ENCODE peak calls at places on chromosomes 1 and 21, in six cellular contexts. One of them, this sample, is unnamed.

GRCh38 chr1:56329970-56330369 is 249.4 kb downstream of the PLPP3 start:
- DNase-seq in transverse colon: no peak
- DNase-seq in cardiac muscle cell: no peak
- DNase-seq in thoracic aorta: no peak
- DNase-seq in sigmoid colon: no peak
- DNase-seq in fibroblast of pulmonary artery: peak; percentile 26
- DNase-seq in this sample: peak; percentile 30

GRCh38 chr1:25047506-25048240 is 117.6 kb upstream of the RUNX3 start:
- DNase-seq in fibroblast of pulmonary artery: no peak
- DNase-seq in transverse colon: no peak
- DNase-seq in thoracic aorta: no peak
- DNase-seq in cardiac muscle cell: no peak
- DNase-seq in sigmoid colon: no peak
- DNase-seq in this sample: no peak

GRCh38 chr1:115666702-115667101 is 24.9 kb downstream of the VANGL1 start:
- DNase-seq in thoracic aorta: no peak
- DNase-seq in transverse colon: no peak
- DNase-seq in cardiac muscle cell: no peak
- DNase-seq in fibroblast of pulmonary artery: no peak
- DNase-seq in sigmoid colon: peak; percentile 78
- DNase-seq in this sample: no peak

GRCh38 chr1:44500181-44501021 is 95.3 kb downstream of the RNF220 start:
- DNase-seq in cardiac muscle cell: peak; percentile 59
- DNase-seq in sigmoid colon: no peak
- DNase-seq in fibroblast of pulmonary artery: peak; percentile 48
- DNase-seq in thoracic aorta: no peak
- DNase-seq in transverse colon: no peak
- DNase-seq in this sample: no peak

GRCh38 chr21:34782666-34783365 is 114.0 kb downstream of the CLIC6 start:
- DNase-seq in thoracic aorta: no peak
- DNase-seq in fibroblast of pulmonary artery: no peak
- DNase-seq in sigmoid colon: no peak
- DNase-seq in transverse colon: no peak
- DNase-seq in cardiac muscle cell: no peak
- DNase-seq in this sample: no peak

GRCh38 chr21:32533611-32534010 is 51.7 kb downstream of the TCP10L start:
- DNase-seq in transverse colon: no peak
- DNase-seq in cardiac muscle cell: no peak
- DNase-seq in fibroblast of pulmonary artery: no peak
- DNase-seq in sigmoid colon: no peak
- DNase-seq in thoracic aorta: no peak
- DNase-seq in this sample: no peak

GRCh38 chr1:32714277-32714676 is 11.7 kb upstream of the SYNC start:
- DNase-seq in sigmoid colon: no peak
- DNase-seq in transverse colon: peak; percentile 32
- DNase-seq in thoracic aorta: no peak
- DNase-seq in cardiac muscle cell: no peak
- DNase-seq in fibroblast of pulmonary artery: no peak
- DNase-seq in this sample: peak; percentile 65

GRCh38 chr1:181583598-181583997 is 100.3 kb downstream of the CACNA1E start:
- DNase-seq in sigmoid colon: no peak
- DNase-seq in fibroblast of pulmonary artery: no peak
- DNase-seq in thoracic aorta: no peak
- DNase-seq in cardiac muscle cell: no peak
- DNase-seq in transverse colon: peak; percentile 14
- DNase-seq in this sample: no peak

GRCh38 chr1:55138740-55139283 is 76.4 kb downstream of the USP24 start:
- DNase-seq in fibroblast of pulmonary artery: no peak
- DNase-seq in thoracic aorta: no peak
- DNase-seq in transverse colon: no peak
- DNase-seq in cardiac muscle cell: no peak
- DNase-seq in sigmoid colon: no peak
- DNase-seq in this sample: no peak

GRCh38 chr1:226634156-226634588 is 85.6 kb downstream of the STUM start:
- DNase-seq in thoracic aorta: no peak
- DNase-seq in transverse colon: peak; percentile 84
- DNase-seq in fibroblast of pulmonary artery: peak; percentile 70
- DNase-seq in sigmoid colon: peak; percentile 93
- DNase-seq in cardiac muscle cell: peak; percentile 75
- DNase-seq in this sample: no peak

GRCh38 chr1:101346419-101346818 is 109.6 kb downstream of the S1PR1 start:
- DNase-seq in fibroblast of pulmonary artery: no peak
- DNase-seq in cardiac muscle cell: no peak
- DNase-seq in thoracic aorta: no peak
- DNase-seq in sigmoid colon: no peak
- DNase-seq in transverse colon: no peak
- DNase-seq in this sample: no peak

GRCh38 chr1:202251424-202252256 is 58.0 kb downstream of the LGR6 start:
- DNase-seq in transverse colon: no peak
- DNase-seq in thoracic aorta: no peak
- DNase-seq in cardiac muscle cell: no peak
- DNase-seq in fibroblast of pulmonary artery: no peak
- DNase-seq in sigmoid colon: peak; percentile 40
- DNase-seq in this sample: no peak

GRCh38 chr1:160092366-160093068 is 5.9 kb downstream of the IGSF8 start:
- DNase-seq in thoracic aorta: no peak
- DNase-seq in cardiac muscle cell: no peak
- DNase-seq in sigmoid colon: no peak
- DNase-seq in fibroblast of pulmonary artery: no peak
- DNase-seq in transverse colon: no peak
- DNase-seq in this sample: no peak

GRCh38 chr1:204079608-204079999 is 6.7 kb downstream of the SOX13 start:
- DNase-seq in thoracic aorta: no peak
- DNase-seq in fibroblast of pulmonary artery: no peak
- DNase-seq in cardiac muscle cell: no peak
- DNase-seq in transverse colon: no peak
- DNase-seq in sigmoid colon: peak; percentile 59
- DNase-seq in this sample: no peak

GRCh38 chr1:204924013-204924759 is 53.5 kb downstream of the NFASC start:
- DNase-seq in cardiac muscle cell: no peak
- DNase-seq in fibroblast of pulmonary artery: no peak
- DNase-seq in sigmoid colon: peak; percentile 50
- DNase-seq in thoracic aorta: no peak
- DNase-seq in transverse colon: no peak
- DNase-seq in this sample: no peak

GRCh38 chr1:238474263-238474662 is 583.5 kb upstream of the ZP4 start:
- DNase-seq in thoracic aorta: no peak
- DNase-seq in cardiac muscle cell: no peak
- DNase-seq in fibroblast of pulmonary artery: no peak
- DNase-seq in sigmoid colon: no peak
- DNase-seq in transverse colon: no peak
- DNase-seq in this sample: no peak

GRCh38 chr1:38003261-38004250 is 1.8 kb downstream of the FHL3 start:
- DNase-seq in cardiac muscle cell: peak; percentile 55
- DNase-seq in transverse colon: no peak
- DNase-seq in fibroblast of pulmonary artery: no peak
- DNase-seq in thoracic aorta: no peak
- DNase-seq in sigmoid colon: no peak
- DNase-seq in this sample: no peak

GRCh38 chr1:203521071-203521794 is 27.3 kb downstream of the OPTC start:
- DNase-seq in cardiac muscle cell: no peak
- DNase-seq in transverse colon: no peak
- DNase-seq in sigmoid colon: no peak
- DNase-seq in thoracic aorta: no peak
- DNase-seq in fibroblast of pulmonary artery: no peak
- DNase-seq in this sample: no peak

GRCh38 chr1:162371611-162372010 is 5.0 kb downstream of the SPATA46 start:
- DNase-seq in transverse colon: no peak
- DNase-seq in sigmoid colon: no peak
- DNase-seq in fibroblast of pulmonary artery: no peak
- DNase-seq in thoracic aorta: no peak
- DNase-seq in cardiac muscle cell: no peak
- DNase-seq in this sample: no peak

GRCh38 chr1:47390843-47391242 is 25.2 kb upstream of the FOXE3 start:
- DNase-seq in cardiac muscle cell: no peak
- DNase-seq in sigmoid colon: no peak
- DNase-seq in thoracic aorta: no peak
- DNase-seq in fibroblast of pulmonary artery: no peak
- DNase-seq in transverse colon: peak; percentile 21
- DNase-seq in this sample: no peak

GRCh38 chr1:24714859-24715520 is 30.3 kb upstream of the CLIC4 start:
- DNase-seq in sigmoid colon: peak; percentile 78
- DNase-seq in fibroblast of pulmonary artery: peak; percentile 66
- DNase-seq in transverse colon: no peak
- DNase-seq in thoracic aorta: peak; percentile 53
- DNase-seq in cardiac muscle cell: peak; percentile 62
- DNase-seq in this sample: no peak

GRCh38 chr1:37319284-37319683 is 155.1 kb upstream of the ZC3H12A start:
- DNase-seq in fibroblast of pulmonary artery: no peak
- DNase-seq in sigmoid colon: no peak
- DNase-seq in transverse colon: no peak
- DNase-seq in thoracic aorta: no peak
- DNase-seq in cardiac muscle cell: no peak
- DNase-seq in this sample: no peak

GRCh38 chr1:23801876-23802275 is 1.3 kb upstream of the GALE start:
- DNase-seq in transverse colon: peak; percentile 11
- DNase-seq in cardiac muscle cell: no peak
- DNase-seq in fibroblast of pulmonary artery: no peak
- DNase-seq in thoracic aorta: no peak
- DNase-seq in sigmoid colon: no peak
- DNase-seq in this sample: no peak

DNA sequence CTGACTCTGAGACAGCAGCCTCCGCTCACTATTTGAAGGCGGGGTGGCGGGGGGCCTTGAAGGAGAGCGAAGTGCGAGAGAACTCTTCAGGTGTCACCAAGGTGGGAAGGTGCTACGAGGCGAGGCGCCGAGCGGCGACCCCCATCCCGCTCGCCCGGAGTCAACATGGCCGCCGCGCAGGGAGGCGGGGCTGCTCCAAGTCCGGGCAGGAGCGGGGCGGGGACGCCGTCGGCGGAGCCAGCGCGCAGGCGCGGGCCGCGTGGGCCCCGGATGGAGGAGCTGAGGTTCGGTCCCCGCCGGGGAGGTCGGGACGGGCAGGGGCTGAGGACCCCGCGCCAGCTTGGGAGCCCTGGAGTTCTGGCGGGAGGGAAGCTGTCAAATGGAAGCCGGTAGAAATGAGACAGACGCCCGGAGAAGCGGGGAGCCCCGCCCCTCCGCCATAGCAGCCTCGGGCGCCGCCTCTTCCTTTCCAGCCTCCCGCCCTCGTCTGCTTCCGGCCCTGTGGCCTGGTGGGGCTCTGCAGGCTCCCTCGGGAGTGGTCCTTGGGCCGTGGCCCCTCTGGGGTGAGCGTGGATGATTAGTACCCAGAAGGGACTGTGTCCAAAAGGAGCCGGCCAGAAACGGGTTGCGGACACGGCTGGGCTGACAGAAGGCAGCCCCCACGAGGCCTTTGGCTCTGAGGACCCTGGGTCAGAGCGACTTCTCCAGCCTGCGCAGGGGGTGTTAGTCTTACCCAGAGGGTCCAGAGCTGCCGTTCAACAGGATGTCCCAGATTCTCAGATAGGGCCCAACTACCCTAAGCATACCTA is at the start of gene PIGV:
- DNase-seq in transverse colon: peak; percentile 90
- DNase-seq in sigmoid colon: peak; percentile 93
- DNase-seq in cardiac muscle cell: peak; percentile 88
- DNase-seq in fibroblast of pulmonary artery: peak; percentile 81
- DNase-seq in thoracic aorta: peak; percentile 42
- DNase-seq in this sample: no peak
- TF ChIP-seq CTCF in transverse colon: no peak
- TF ChIP-seq CTCF in sigmoid colon: peak; percentile 47
- TF ChIP-seq CTCF in cardiac muscle cell: no peak
- TF ChIP-seq CTCF in fibroblast of pulmonary artery: no peak
- TF ChIP-seq CTCF in thoracic aorta: peak; percentile 36
- TF ChIP-seq CTCF in this sample: no peak

DNA sequence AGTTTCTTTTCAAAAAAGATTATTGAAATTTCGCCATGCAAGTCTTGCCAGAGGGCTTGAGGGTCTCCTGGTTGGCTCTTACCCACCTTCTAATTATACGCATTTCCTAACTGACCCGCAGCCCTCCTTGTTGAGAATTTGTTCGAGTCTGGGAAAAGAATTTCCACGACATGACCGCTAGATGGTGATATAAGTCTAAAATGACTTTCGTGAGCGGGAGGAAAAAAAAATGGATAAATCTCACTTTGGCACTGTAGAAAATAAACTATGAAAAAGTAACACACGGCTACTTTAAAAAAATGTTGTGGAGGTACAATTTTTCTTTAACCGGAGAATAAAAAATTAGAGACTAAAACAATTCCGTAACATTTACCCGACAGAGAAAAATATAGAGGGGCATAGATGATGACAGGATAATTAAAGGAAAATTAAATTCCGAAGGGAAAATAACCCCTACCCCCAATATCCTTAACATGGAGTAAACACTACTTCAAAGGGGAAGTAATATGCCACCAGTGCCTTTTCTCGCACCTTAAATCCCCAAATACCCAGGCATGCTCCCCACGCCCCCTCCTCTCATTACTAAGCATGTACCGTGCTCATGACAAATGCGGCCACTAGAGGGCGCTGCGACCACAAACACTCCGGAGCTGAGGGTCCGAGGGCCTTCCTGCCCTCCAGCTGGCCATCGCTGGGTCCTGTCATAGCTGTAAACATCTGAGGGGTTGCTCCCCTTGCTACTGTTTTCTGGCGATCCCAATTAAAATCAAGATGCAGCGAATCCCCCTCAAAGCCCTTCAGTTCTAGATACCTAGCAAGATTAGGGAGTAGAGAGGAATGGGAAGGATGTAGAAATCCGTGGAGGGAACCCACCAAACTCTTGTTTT is 266.9 kb downstream of the ASTN1 start:
- DNase-seq in sigmoid colon: no peak
- DNase-seq in cardiac muscle cell: peak; percentile 76
- DNase-seq in thoracic aorta: no peak
- DNase-seq in fibroblast of pulmonary artery: peak; percentile 75
- DNase-seq in transverse colon: peak; percentile 28
- DNase-seq in this sample: no peak
- H3K4me3 ChIP-seq in sigmoid colon: no peak overlapping the region
- H3K4me3 ChIP-seq in cardiac muscle cell: peak overlapping the region; percentile 28
- H3K4me3 ChIP-seq in thoracic aorta: peak overlapping the region; percentile 9
- H3K4me3 ChIP-seq in fibroblast of pulmonary artery: peak overlapping the region; percentile 37
- H3K4me3 ChIP-seq in transverse colon: no peak overlapping the region
- H3K4me3 ChIP-seq in this sample: peak overlapping the region; percentile 29

GRCh38 chr1:60129916-60130315 is 56.3 kb upstream of the C1orf87 start:
- DNase-seq in fibroblast of pulmonary artery: peak; percentile 18
- DNase-seq in thoracic aorta: no peak
- DNase-seq in sigmoid colon: no peak
- DNase-seq in cardiac muscle cell: peak; percentile 6
- DNase-seq in transverse colon: no peak
- DNase-seq in this sample: no peak
- TF ChIP-seq CTCF in fibroblast of pulmonary artery: no peak
- TF ChIP-seq CTCF in thoracic aorta: no peak
- TF ChIP-seq CTCF in sigmoid colon: no peak
- TF ChIP-seq CTCF in cardiac muscle cell: no peak
- TF ChIP-seq CTCF in transverse colon: no peak
- TF ChIP-seq CTCF in this sample: no peak

DNA sequence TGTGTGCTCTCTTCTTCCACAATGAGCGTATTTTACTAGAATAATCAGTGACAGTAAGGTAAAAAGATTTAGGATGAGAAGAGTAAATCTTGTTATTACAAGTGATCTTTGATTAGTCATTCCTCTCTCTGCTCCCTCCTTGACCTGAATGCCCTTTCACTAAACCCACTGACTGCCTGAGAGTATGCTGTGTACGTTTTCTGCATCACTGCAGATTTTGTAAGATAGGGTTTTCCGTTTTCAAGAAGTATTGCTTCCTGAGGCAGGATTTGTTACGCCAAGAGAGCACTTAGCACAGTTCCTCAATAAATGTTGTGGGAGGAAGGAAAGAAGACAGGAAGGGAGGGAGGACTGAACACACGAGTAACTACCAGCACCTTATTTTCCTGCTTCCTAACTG is 7.7 kb upstream of the LAMB3 start:
- DNase-seq in thoracic aorta: no peak
- DNase-seq in sigmoid colon: no peak
- DNase-seq in fibroblast of pulmonary artery: peak; percentile 48
- DNase-seq in transverse colon: no peak
- DNase-seq in cardiac muscle cell: peak; percentile 19
- DNase-seq in this sample: peak; percentile 91
- H3K4me3 ChIP-seq in thoracic aorta: no peak overlapping the region
- H3K4me3 ChIP-seq in sigmoid colon: no peak overlapping the region
- H3K4me3 ChIP-seq in fibroblast of pulmonary artery: no peak overlapping the region
- H3K4me3 ChIP-seq in transverse colon: no peak overlapping the region
- H3K4me3 ChIP-seq in cardiac muscle cell: no peak overlapping the region
- H3K4me3 ChIP-seq in this sample: no peak overlapping the region

This sample was measured in epithelial cell of proximal tubule.